ENCODE peak calls at places on chromosomes 13 and 19, in eight cellular contexts. D, W, O, A, V, K, Q and F are unnamed samples.

GRCh38 chr13:29923554-29924481 is 73.4 kb upstream of the UBL3 start:
- DNase-seq in D (no peak), W (peak; percentile 89), O (peak; percentile 99), A (peak; percentile 94), V (peak; percentile 38), K (peak; percentile 76), Q (peak; percentile 55), F (peak; percentile 97)

GRCh38 chr19:58091251-58091995 is 6.6 kb downstream of the ZSCAN18 start:
- DNase-seq in D (no peak), W (no peak), O (no peak), A (no peak), V (no peak), K (no peak), Q (no peak), F (no peak)

GRCh38 chr13:112905990-112906641 is 62.9 kb upstream of the MCF2L start:
- DNase-seq in D (no peak), W (no peak), O (no peak), A (no peak), V (no peak), K (no peak), Q (no peak), F (no peak)

GRCh38 chr19:35751839-35752745 is 3.7 kb downstream of the LIN37 start:
- DNase-seq in D (no peak), W (no peak), O (no peak), A (no peak), V (no peak), K (no peak), Q (peak; percentile 47), F (no peak)

GRCh38 chr19:18861235-18861634 is 29.5 kb downstream of the UPF1 start:
- DNase-seq in D (no peak), W (no peak), O (no peak), A (no peak), V (no peak), K (no peak), Q (no peak), F (no peak)

GRCh38 chr19:3479177-3479818 is 1.0 kb downstream of the SMIM24 start:
- DNase-seq in D (peak; percentile 44), W (no peak), O (peak; percentile 35), A (peak; percentile 61), V (no peak), K (no peak), Q (no peak), F (no peak)

GRCh38 chr19:52138614-52139290 is 986 bp downstream of the ZNF616 start:
- DNase-seq in D (no peak), W (peak; percentile 33), O (no peak), A (peak; percentile 14), V (peak; percentile 74), K (no peak), Q (no peak), F (peak; percentile 27)

GRCh38 chr13:51895906-51896888 is 34.4 kb downstream of the CCDC70 start:
- DNase-seq in D (peak; percentile 42), W (peak; percentile 68), O (peak; percentile 71), A (peak; percentile 86), V (peak; percentile 69), K (no peak), Q (peak; percentile 62), F (peak; percentile 60)

GRCh38 chr19:11421607-11422098 is 2.5 kb upstream of the RGL3 start:
- DNase-seq in D (peak; percentile 16), W (no peak), O (no peak), A (peak; percentile 48), V (peak; percentile 55), K (peak; percentile 80), Q (peak; percentile 63), F (peak; percentile 22)

GRCh38 chr13:21913010-21913409 is 242.1 kb downstream of the FGF9 start:
- DNase-seq in D (no peak), W (no peak), O (no peak), A (peak; percentile 23), V (peak; percentile 61), K (no peak), Q (no peak), F (no peak)